ENCODE peak calls at places on chromosome 2, in four cellular contexts. I, P, O and T are unnamed samples.

GRCh38 chr2:202574541-202574940 is 60.2 kb upstream of the FAM117B start:
- DNase-seq in I (no peak), P (no peak), O (no peak), T (peak)

GRCh38 chr2:28765316-28765715 is 13.7 kb downstream of the PPP1CB start:
- DNase-seq in P (no peak), I (peak), O (no peak), T (no peak)

GRCh38 chr2:121356058-121356640 is 71.1 kb upstream of the TFCP2L1 start:
- DNase-seq in P (peak), O (no peak), I (peak), T (peak)

GRCh38 chr2:126784045-126784444 is 114.6 kb upstream of the TEX51 start:
- DNase-seq in O (no peak), I (no peak), P (no peak), T (no peak)

GRCh38 chr2:88690591-88691338 is 708 bp upstream of the RPIA start:
- DNase-seq in I (peak), O (peak), P (no peak), T (peak)

GRCh38 chr2:234135750-234136221 is 85.3 kb downstream of the SPP2 start:
- DNase-seq in O (no peak), P (peak), I (peak), T (peak)

GRCh38 chr2:31997653-31998052 is 13.2 kb downstream of the MEMO1 start:
- DNase-seq in P (no peak), O (no peak), I (no peak), T (no peak)

GRCh38 chr2:39146022-39146421 is 25.2 kb upstream of the SOS1 start:
- DNase-seq in O (no peak), P (no peak), I (no peak), T (no peak)

GRCh38 chr2:177314722-177315264 is 50.3 kb upstream of the NFE2L2 start:
- DNase-seq in O (no peak), P (no peak), I (no peak), T (no peak)

GRCh38 chr2:123953848-123954247 is 71.2 kb upstream of the CNTNAP5 start:
- DNase-seq in O (no peak), I (peak), P (no peak), T (peak)

GRCh38 chr2:238096311-238097011 is 3.7 kb upstream of the ESPNL start:
- DNase-seq in I (no peak), P (no peak), O (no peak), T (peak)

DNA sequence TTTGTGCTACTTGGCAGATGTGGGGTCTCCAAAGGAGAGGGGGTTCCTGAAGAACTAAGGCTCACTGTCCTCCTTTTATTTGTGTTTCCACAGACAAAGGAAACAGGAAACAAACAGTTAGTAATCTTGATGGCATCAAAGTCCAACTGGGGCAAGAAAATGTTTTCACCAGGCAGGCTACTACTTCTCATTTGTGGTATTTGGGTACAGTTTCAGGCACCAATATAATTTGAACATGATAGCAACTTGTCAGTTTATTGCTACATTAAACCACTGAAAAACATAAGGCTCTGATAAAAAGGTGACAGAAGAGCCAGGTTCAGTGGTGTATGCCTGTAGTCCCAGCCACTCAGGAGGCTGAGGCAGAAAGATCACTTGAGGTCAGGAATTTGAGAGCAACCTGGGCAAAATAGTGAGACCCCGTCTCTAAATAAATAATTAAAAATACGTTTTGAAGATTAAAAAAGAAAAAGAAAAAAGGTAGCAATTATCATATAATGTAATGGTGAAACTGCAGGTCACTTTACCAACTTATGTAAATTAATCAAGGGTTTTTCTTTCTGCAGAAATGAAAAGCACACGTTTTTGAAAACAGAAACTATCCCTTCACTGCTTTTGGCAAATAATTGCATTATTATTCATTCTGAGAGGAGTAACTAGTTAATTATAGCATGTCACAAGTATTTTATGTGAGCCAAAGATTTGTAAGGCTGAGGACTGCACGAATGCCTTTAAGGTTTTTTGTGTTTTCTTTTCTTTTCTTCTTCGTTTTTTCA is 157.5 kb upstream of the CAVIN2 start:
- DNase-seq in O (no peak), I (no peak), P (no peak), T (no peak)
- H3K4me3 ChIP-seq in O (no peak), I (no peak), P (no peak), T (no peak)

GRCh38 chr2:63049291-63050185 is 1.1 kb upstream of the OTX1 start:
- DNase-seq in I (peak), O (no peak), P (no peak), T (peak)

GRCh38 chr2:63048367-63049171 is 2.1 kb upstream of the OTX1 start:
- DNase-seq in P (no peak), O (no peak), I (no peak), T (peak)

GRCh38 chr2:63050186-63050915 is at the start of gene OTX1:
- DNase-seq in O (peak), I (peak), P (no peak), T (peak)

GRCh38 chr2:63047193-63047533 is 3.5 kb upstream of the OTX1 start:
- DNase-seq in P (no peak), I (no peak), O (no peak), T (no peak)

GRCh38 chr2:63047534-63048281 is 2.9 kb upstream of the OTX1 start:
- DNase-seq in I (no peak), P (no peak), O (no peak), T (peak)
- TF ChIP-seq CTCF in I (no peak), P (no peak), O (no peak), T (peak)

DNA sequence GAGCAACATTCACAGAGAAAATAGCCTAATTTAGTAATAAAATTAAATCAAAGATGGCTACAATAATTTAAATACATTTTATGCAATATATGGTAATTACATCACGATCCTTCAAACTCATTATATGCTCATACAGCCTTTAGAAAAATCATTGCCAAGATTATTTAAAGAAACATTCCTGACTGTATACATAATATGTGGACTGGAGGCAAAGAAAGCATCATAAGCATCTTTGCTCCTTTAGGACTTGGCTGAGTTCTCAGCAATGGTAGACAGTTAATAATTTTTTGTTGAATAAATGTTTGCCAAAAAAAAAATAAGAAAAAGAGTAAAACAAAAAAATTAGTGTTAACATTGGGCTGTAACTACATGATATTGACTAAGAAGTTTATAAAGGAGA is 26.9 kb downstream of the NCKAP5 start:
- DNase-seq in P (no peak), O (no peak), I (no peak), T (no peak)
- H3K4me3 ChIP-seq in P (no peak), O (no peak), I (no peak), T (no peak)

GRCh38 chr2:68487773-68488355 is 20.5 kb downstream of the APLF start:
- DNase-seq in I (peak), O (no peak), P (no peak), T (peak)
- TF ChIP-seq CTCF in I (peak), O (peak), P (peak), T (peak)

GRCh38 chr2:230418341-230419016 is 2.5 kb downstream of the SP100 start:
- DNase-seq in O (no peak), I (peak), P (peak), T (peak)

GRCh38 chr2:230414302-230414701 is 1.7 kb upstream of the SP100 start:
- DNase-seq in P (no peak), I (no peak), O (no peak), T (peak)

GRCh38 chr2:230413465-230413864 is 2.5 kb upstream of the SP100 start:
- DNase-seq in O (no peak), I (no peak), P (no peak), T (no peak)

GRCh38 chr2:230416061-230416721 is at the start of gene SP100:
- DNase-seq in O (peak), I (peak), P (peak), T (peak)

DNA sequence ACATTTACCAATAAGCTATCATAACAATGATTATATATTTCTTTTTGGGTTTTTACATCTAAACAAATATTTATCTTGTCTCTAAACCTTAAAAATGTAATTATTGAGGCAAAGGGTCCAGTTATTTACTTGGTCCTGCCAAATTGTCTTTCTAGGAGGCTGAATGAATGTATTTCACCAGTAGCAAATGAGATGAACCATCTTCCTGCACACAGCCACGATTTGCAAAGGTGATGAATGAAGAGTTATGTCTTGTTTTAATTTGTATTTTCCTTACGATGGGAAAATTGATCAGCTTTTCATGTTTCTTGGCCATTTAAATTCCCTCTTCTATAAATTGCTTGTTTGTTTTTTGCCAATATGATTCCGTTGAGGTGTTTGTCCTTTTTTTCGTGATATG is 1.4 kb downstream of the SP100 start:
- DNase-seq in I (no peak), P (no peak), O (no peak), T (no peak)
- H3K4me3 ChIP-seq in I (peak), P (peak), O (peak), T (peak)

DNA sequence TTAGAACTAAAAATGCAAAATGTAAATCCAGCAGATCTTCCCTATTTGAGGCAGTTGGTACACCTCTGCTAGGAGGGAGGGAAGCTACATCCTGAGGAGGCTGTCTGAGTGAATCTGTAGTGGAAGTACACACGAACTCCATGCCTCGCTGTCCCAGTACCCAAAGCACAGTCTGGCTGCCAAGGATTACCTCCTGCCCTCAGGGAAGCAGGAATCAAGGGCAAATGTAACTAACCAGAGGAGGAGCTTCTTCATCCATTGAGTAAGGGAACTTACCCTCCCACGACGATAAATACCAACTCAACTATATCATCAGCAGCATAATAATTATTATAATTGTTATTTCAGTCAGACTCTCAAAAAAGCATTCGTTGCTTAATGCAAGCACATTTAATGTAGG is 2.1 kb downstream of the DHRS9 start:
- DNase-seq in O (no peak), P (no peak), I (peak), T (no peak)
- TF ChIP-seq CTCF in O (no peak), P (no peak), I (no peak), T (no peak)

GRCh38 chr2:105753380-105753779 is 8.7 kb downstream of the NCK2 start:
- DNase-seq in P (no peak), O (no peak), I (no peak), T (no peak)
- H3K4me3 ChIP-seq in P (no peak), O (no peak), I (no peak), T (no peak)